ENCODE peak calls at places on chromosome 2, in seven cellular contexts. H, Z, S, O, M, L and K are unnamed samples. For H3K79me1, the result is how much of the 10 kb centered on the place peaks cover.

GRCh38 chr2:201971516-201972228 is 62.0 kb upstream of the FZD7 start:
- DNase-seq in O (no peak), Z (no peak), S (no peak), H (no peak), M (peak), L (no peak), K (no peak)

GRCh38 chr2:9247786-9248185 is 41.2 kb downstream of the ASAP2 start:
- DNase-seq in L (no peak), M (no peak), H (no peak), O (no peak), S (no peak), Z (peak), K (no peak)

GRCh38 chr2:32721376-32721775 is 93.5 kb downstream of the TTC27 start:
- DNase-seq in M (no peak), H (no peak), Z (no peak), S (no peak), O (no peak), L (peak), K (no peak)

GRCh38 chr2:71474116-71474743 is 20.9 kb downstream of the DYSF start:
- DNase-seq in O (no peak), Z (no peak), L (no peak), M (no peak), H (no peak), S (no peak), K (no peak)

GRCh38 chr2:172101008-172101706 is 1.5 kb downstream of the DLX2 start:
- DNase-seq in M (no peak), L (peak), S (peak), Z (no peak), H (no peak), O (peak), K (no peak)

GRCh38 chr2:29811378-29811777 is 110.0 kb downstream of the ALK start:
- DNase-seq in L (peak), H (peak), O (no peak), Z (no peak), M (peak), S (no peak), K (no peak)

GRCh38 chr2:70522627-70523026 is 31.0 kb downstream of the TGFA start:
- DNase-seq in M (no peak), H (no peak), O (peak), L (no peak), S (no peak), Z (no peak), K (no peak)

GRCh38 chr2:191217580-191217979 is 27.6 kb upstream of the MYO1B start:
- DNase-seq in H (no peak), Z (peak), S (no peak), M (peak), O (no peak), L (peak), K (no peak)

GRCh38 chr2:212384027-212384426 is 154.6 kb downstream of the ERBB4 start:
- DNase-seq in Z (no peak), L (no peak), O (no peak), M (no peak), S (no peak), H (no peak), K (no peak)

GRCh38 chr2:105779394-105779793 is 34.7 kb downstream of the NCK2 start:
- DNase-seq in O (no peak), M (no peak), H (no peak), Z (no peak), S (no peak), L (no peak), K (no peak)

GRCh38 chr2:218876562-218877219 is 4.0 kb upstream of the WNT10A start:
- DNase-seq in M (peak), S (peak), Z (peak), H (peak), L (peak), O (peak), K (peak)

GRCh38 chr2:112958428-112959108 is 19.2 kb upstream of the IL36G start:
- DNase-seq in O (peak), Z (peak), S (peak), L (peak), M (peak), H (no peak), K (peak)

GRCh38 chr2:164764996-164765395 is 76.6 kb downstream of the COBLL1 start:
- DNase-seq in L (no peak), Z (peak), H (no peak), O (no peak), M (peak), S (no peak), K (no peak)

GRCh38 chr2:72999729-73000725 is 71.5 kb downstream of the SFXN5 start:
- DNase-seq in M (peak), H (no peak), S (no peak), L (no peak), Z (no peak), O (peak), K (peak)

GRCh38 chr2:11483806-11484147 is 17.8 kb upstream of the E2F6 start:
- DNase-seq in S (no peak), O (no peak), L (no peak), H (no peak), Z (no peak), M (no peak), K (no peak)

GRCh38 chr2:158926478-158926948 is 41.9 kb upstream of the TANC1 start:
- DNase-seq in H (no peak), S (no peak), Z (peak), M (peak), O (no peak), L (no peak), K (no peak)

GRCh38 chr2:160387558-160388262 is 105.9 kb downstream of the RBMS1 start:
- DNase-seq in H (no peak), M (peak), O (no peak), S (no peak), L (no peak), Z (peak), K (no peak)

GRCh38 chr2:162018530-162018929 is 55.5 kb downstream of the DPP4 start:
- DNase-seq in H (no peak), S (no peak), L (no peak), O (no peak), Z (no peak), M (no peak), K (no peak)

GRCh38 chr2:222722327-222722946 is 51.0 kb downstream of the MOGAT1 start:
- DNase-seq in O (no peak), M (peak), S (no peak), L (no peak), H (no peak), Z (peak), K (no peak)

GRCh38 chr2:145874466-145874865 is 1354.5 kb upstream of the ZEB2 start:
- DNase-seq in Z (peak), S (no peak), H (no peak), M (peak), O (no peak), L (no peak), K (no peak)

GRCh38 chr2:25378731-25379490 is 37.2 kb upstream of the DNMT3A start:
- DNase-seq in O (no peak), Z (peak), M (no peak), S (no peak), H (no peak), L (no peak), K (peak)

GRCh38 chr2:38026846-38027245 is 49.1 kb downstream of the CYP1B1 start:
- DNase-seq in S (no peak), M (no peak), L (no peak), O (no peak), H (no peak), Z (no peak), K (no peak)

GRCh38 chr2:18749912-18750526 is 160.7 kb upstream of the NT5C1B start:
- DNase-seq in O (peak), S (peak), Z (peak), H (peak), L (peak), M (peak), K (no peak)

GRCh38 chr2:113098061-113098460 is 29.3 kb upstream of the IL1RN start:
- DNase-seq in O (no peak), L (no peak), Z (no peak), M (no peak), S (no peak), H (no peak), K (no peak)

GRCh38 chr2:16559263-16559662 is 106.4 kb downstream of the CYRIA start:
- DNase-seq in Z (no peak), M (no peak), S (no peak), H (no peak), L (no peak), O (no peak), K (no peak)

GRCh38 chr2:144705328-144706245 is 185.7 kb upstream of the ZEB2 start:
- DNase-seq in H (no peak), S (no peak), M (peak), O (no peak), Z (peak), L (no peak), K (no peak)

GRCh38 chr2:54960118-54960517 is 90.1 kb downstream of the RTN4 start:
- DNase-seq in M (no peak), S (no peak), Z (no peak), H (no peak), O (no peak), L (no peak), K (no peak)

GRCh38 chr2:46434851-46435273 is 44.5 kb upstream of the TMEM247 start:
- DNase-seq in S (no peak), M (peak), Z (peak), O (no peak), H (no peak), L (peak), K (no peak)

GRCh38 chr2:199692489-199692888 is 158.5 kb downstream of the FTCDNL1 start:
- DNase-seq in O (no peak), M (no peak), S (no peak), H (no peak), Z (peak), L (no peak), K (no peak)

GRCh38 chr2:163897799-163898198 is 162.0 kb upstream of the FIGN start:
- DNase-seq in L (no peak), Z (no peak), M (no peak), S (no peak), H (no peak), O (no peak), K (no peak)

GRCh38 chr2:20200697-20201555 is 24.0 kb downstream of the SDC1 start:
- DNase-seq in M (no peak), O (no peak), H (no peak), S (no peak), Z (no peak), L (no peak), K (no peak)

GRCh38 chr2:235979753-235980459 is 188.3 kb downstream of the GBX2 start:
- DNase-seq in Z (no peak), M (no peak), H (no peak), L (no peak), O (no peak), S (no peak), K (no peak)

GRCh38 chr2:235983016-235983415 is 185.2 kb downstream of the GBX2 start:
- DNase-seq in S (no peak), O (no peak), H (no peak), M (no peak), L (no peak), Z (no peak), K (peak)

GRCh38 chr2:235984552-235984951 is 183.6 kb downstream of the GBX2 start:
- DNase-seq in L (no peak), Z (no peak), S (no peak), M (no peak), O (no peak), H (no peak), K (peak)

GRCh38 chr2:235978022-235978421 is 190.2 kb downstream of the GBX2 start:
- DNase-seq in M (no peak), L (no peak), H (no peak), S (no peak), O (no peak), Z (no peak), K (no peak)

GRCh38 chr2:235981629-235982028 is 186.6 kb downstream of the GBX2 start:
- DNase-seq in S (peak), H (no peak), Z (no peak), M (no peak), L (peak), O (no peak), K (peak)
- H3K79me1 ChIP-seq in S (under half), H (under half), Z (under half), M (under half), L (under half), O (under half), K (under half)

DNA sequence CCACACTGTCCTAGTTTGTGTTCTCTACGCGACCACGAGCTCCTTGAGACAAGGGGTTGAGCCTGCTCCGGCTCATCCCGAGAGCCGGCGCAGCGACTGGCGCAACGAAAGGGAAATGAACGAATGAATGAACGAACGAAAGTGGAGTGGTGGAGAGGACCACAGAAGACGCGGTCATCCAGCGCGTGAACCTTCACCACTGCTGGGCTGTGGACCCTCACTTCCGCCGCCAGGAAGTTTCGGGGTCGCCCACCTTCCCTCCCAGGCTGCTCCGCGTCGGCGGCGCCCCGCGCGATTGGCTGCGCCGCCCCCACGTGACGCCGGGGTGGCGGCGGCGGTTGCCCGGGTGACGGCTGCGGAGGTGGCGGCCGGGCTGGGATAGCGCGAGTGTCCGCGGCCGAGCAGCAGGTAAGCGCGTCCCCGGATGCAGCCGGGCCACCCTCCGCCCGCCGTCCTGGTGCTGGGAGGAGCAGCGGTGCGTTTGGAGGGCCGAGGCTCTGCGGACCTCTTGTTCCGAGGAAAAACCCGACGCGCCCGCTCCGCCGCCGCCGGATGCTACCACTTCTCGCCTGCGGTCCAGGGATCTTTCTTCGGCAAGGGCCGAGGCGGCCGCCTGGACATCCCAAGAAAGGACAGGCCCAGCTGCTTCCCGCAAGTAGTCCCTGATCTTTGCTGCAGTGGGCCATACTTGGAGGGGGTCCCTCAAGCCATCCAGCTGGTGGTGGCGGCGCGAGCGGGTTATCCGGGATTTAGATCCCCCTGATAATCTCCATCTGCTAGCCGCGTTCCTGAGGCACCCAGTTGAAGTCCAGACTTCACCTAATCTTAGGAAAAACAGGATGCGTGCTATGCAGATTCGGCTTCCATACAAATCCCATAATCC is at the start of gene ARMC9:
- DNase-seq in H (peak), L (peak), Z (peak), M (peak), S (peak), O (peak), K (peak)
- H3K79me1 ChIP-seq in H (under half), L (under half), Z (under half), M (half or more), S (under half), O (under half), K (under half)

DNA sequence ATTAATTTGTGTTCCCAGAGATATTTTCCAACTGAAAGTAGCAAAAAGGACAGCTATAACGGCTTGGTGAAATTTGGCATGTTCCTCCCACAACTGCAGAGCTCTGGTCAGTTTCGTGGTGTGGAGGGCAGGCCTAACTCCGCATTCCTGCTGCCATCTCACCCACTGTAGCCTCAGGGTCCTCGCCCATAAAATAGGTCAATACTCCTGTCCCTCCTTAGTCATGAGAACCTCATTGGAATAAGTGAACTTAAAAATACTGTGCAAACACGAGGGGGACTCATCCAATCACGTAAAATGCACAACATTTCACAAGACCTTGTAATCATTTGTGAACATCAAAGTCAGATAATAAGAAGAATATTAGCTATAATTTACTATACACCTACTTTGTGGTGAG is 143.5 kb upstream of the NCKAP5 start:
- DNase-seq in H (no peak), S (no peak), O (no peak), Z (no peak), M (no peak), L (no peak), K (no peak)
- H3K79me1 ChIP-seq in H (under half), S (under half), O (under half), Z (under half), M (under half), L (under half), K (under half)

GRCh38 chr2:216503697-216504375 is 5.2 kb downstream of the RPL37A start:
- DNase-seq in S (no peak), H (no peak), O (no peak), L (no peak), Z (no peak), M (no peak), K (no peak)
- H3K79me1 ChIP-seq in S (under half), H (under half), O (under half), L (under half), Z (under half), M (half or more), K (under half)

GRCh38 chr2:36607947-36608346 is 10.0 kb upstream of the FEZ2 start:
- DNase-seq in L (no peak), S (no peak), M (no peak), H (no peak), Z (no peak), O (no peak), K (no peak)
- H3K79me1 ChIP-seq in L (under half), S (under half), M (under half), H (under half), Z (under half), O (under half), K (under half)

DNA sequence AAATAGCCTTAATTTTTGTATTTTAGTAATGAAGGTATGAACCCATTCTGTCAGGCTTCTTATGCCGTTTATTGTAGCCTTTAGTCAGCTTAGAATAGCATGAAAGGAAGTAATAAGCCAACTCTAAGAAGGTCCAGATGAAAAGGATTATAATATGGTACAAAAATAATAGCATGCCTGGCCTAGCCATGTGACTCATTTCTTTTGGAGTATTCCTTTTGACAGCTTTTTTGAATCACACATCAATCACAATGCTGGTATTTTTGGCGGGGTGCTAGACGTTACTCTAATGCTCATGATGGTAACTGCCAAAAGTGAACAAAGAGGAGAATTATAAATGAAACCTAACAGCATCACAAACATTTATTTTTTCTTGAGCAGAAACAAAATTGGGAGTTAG is 19.9 kb downstream of the FMNL2 start:
- DNase-seq in S (no peak), M (no peak), H (no peak), L (no peak), Z (no peak), O (no peak), K (no peak)
- H3K79me1 ChIP-seq in S (under half), M (under half), H (under half), L (under half), Z (under half), O (under half), K (under half)

DNA sequence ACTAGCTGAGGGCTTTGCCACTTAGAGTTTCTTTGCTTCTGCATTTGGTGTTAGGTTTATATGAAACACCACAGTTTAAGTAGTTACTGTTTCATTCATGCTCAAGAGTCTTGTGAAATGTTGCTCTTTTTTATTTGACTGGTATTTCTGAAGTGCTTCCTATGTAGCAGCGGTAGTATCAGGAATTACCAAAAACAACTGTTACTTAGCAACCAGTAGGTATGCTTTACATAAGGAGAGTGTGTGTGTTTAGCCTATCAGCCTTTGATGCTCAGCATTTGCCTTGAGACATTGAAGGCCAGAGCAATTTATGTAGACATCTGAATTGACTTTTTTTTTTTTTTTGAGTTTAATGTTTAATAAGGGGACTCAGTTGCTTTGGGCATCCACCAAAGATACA is 3.6 kb downstream of the DIS3L2 start:
- DNase-seq in L (peak), O (no peak), H (no peak), S (no peak), Z (peak), M (no peak), K (no peak)
- H3K79me1 ChIP-seq in L (under half), O (under half), H (under half), S (under half), Z (under half), M (under half), K (under half)

GRCh38 chr2:225074919-225075681 is 32.8 kb upstream of the DOCK10 start:
- DNase-seq in L (no peak), O (no peak), M (no peak), Z (no peak), H (no peak), S (no peak), K (no peak)
- H3K79me1 ChIP-seq in L (under half), O (under half), M (under half), Z (under half), H (under half), S (under half), K (under half)

DNA sequence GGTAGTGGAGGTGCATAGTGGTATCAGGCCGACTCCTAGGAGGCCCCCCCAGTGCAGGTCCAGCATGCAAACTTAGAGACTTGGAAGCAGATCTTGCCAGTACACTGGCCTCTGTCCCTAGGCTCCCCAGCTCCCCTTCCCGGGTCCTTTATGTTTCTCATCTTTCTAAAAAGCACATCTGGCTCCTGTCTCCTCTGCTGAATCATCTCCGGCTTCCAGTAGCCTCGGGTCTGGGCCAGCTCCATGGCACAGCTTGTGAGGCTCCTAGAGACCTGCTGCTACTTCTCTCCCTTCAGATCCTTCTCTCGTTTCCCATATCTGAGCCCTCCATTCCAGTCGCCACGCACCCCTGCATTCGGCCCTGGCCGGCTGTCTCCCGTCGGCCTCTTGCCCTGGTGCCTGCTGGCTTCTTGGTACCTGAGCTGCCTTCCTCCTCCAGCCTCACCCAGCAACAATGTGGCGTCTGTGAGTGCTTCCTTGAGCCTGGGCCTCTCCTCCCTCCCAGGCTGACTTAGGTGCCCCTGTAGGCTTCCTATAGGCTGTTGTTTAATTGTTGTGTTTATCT is 6.6 kb downstream of the TRAF3IP1 start:
- DNase-seq in Z (no peak), O (no peak), S (no peak), L (no peak), H (no peak), M (no peak), K (no peak)
- H3K79me1 ChIP-seq in Z (half or more), O (under half), S (under half), L (under half), H (under half), M (half or more), K (under half)

DNA sequence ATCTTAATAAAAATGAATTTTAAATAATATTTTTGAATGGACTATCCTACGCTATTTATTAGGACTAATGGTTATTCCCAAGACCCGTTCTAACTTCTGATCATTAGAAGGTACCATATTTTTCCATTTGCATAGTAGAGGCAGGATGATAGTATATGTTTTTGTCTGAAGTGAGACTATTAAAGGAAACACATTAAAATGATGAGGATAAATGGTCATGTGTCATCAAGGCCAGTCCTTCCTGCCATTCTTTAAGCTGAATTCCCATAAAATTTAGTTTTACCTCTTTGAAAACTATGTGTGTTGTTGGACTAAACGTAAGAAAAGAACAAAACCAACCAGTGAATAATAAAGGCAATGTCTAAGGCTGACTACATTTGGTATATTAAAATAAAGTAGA is 121.8 kb downstream of the SLC8A1 start:
- DNase-seq in H (no peak), L (no peak), Z (no peak), S (no peak), M (no peak), O (no peak), K (no peak)
- H3K79me1 ChIP-seq in H (under half), L (under half), Z (under half), S (under half), M (under half), O (under half), K (under half)